ENCODE peak calls at places on chromosomes 7 and 10, in eight cellular contexts. C, T, O, N, P, U, V and E are unnamed samples.

GRCh38 chr7:26329520-26330269 is 38.0 kb downstream of the SNX10 start:
- DNase-seq in P (no peak), O (no peak), N (no peak), V (no peak), U (peak), T (peak), C (no peak), E (no peak)

GRCh38 chr7:70183278-70183677 is 585.0 kb downstream of the AUTS2 start:
- DNase-seq in N (no peak), P (no peak), C (no peak), V (no peak), U (no peak), T (no peak), O (no peak), E (no peak)

GRCh38 chr7:77417801-77418200 is 1.7 kb upstream of the GSAP start:
- DNase-seq in U (no peak), C (no peak), V (no peak), P (no peak), O (no peak), N (no peak), T (no peak), E (no peak)

GRCh38 chr10:62083413-62083794 is 181.9 kb downstream of the ARID5B start:
- DNase-seq in T (no peak), C (no peak), N (no peak), U (no peak), P (no peak), V (no peak), O (peak), E (no peak)

GRCh38 chr10:126950401-126951105 is 45.3 kb downstream of the DOCK1 start:
- DNase-seq in T (no peak), U (peak), C (no peak), P (no peak), O (no peak), V (no peak), N (no peak), E (no peak)

GRCh38 chr10:96283756-96284155 is 12.4 kb upstream of the BLNK start:
- DNase-seq in U (no peak), P (no peak), V (no peak), T (no peak), C (no peak), O (no peak), N (no peak), E (no peak)

GRCh38 chr7:122887198-122887597 is 938 bp upstream of the CADPS2 start:
- DNase-seq in N (no peak), C (no peak), V (no peak), U (peak), O (no peak), T (peak), P (peak), E (peak)

GRCh38 chr10:90849956-90850749 is 7.7 kb downstream of the HTR7 start:
- DNase-seq in O (no peak), C (no peak), V (no peak), U (no peak), T (no peak), P (no peak), N (no peak), E (no peak)

GRCh38 chr10:79202188-79203013 is 133.6 kb downstream of the ZMIZ1 start:
- DNase-seq in C (peak), O (peak), P (peak), N (no peak), V (peak), U (no peak), T (peak), E (peak)

GRCh38 chr10:9081253-9081652 is 1026.8 kb downstream of the GATA3 start:
- DNase-seq in C (no peak), V (no peak), U (no peak), P (no peak), O (no peak), T (no peak), N (no peak), E (no peak)

GRCh38 chr10:16742165-16742960 is 74.9 kb downstream of the RSU1 start:
- DNase-seq in N (no peak), T (peak), V (no peak), O (no peak), U (no peak), P (no peak), C (no peak), E (no peak)

GRCh38 chr7:108368466-108368865 is 87.8 kb downstream of the NRCAM start:
- DNase-seq in V (no peak), C (no peak), N (no peak), O (peak), T (no peak), P (no peak), U (no peak), E (no peak)

GRCh38 chr10:6766061-6766460 is 186.0 kb upstream of the PRKCQ start:
- DNase-seq in T (no peak), P (no peak), U (no peak), N (no peak), C (no peak), V (no peak), O (no peak), E (no peak)

GRCh38 chr10:129023057-129023456 is 444.0 kb upstream of the MGMT start:
- DNase-seq in V (no peak), P (no peak), T (peak), C (no peak), N (no peak), U (peak), O (no peak), E (no peak)

GRCh38 chr7:46168671-46169383 is 247.8 kb upstream of the IGFBP3 start:
- DNase-seq in V (no peak), T (no peak), N (no peak), O (no peak), P (no peak), C (no peak), U (no peak), E (no peak)

GRCh38 chr10:79081353-79082034 is 12.7 kb downstream of the ZMIZ1 start:
- DNase-seq in U (no peak), V (no peak), P (no peak), O (no peak), N (no peak), T (peak), C (no peak), E (no peak)

GRCh38 chr10:20536381-20536780 is 360.7 kb downstream of the NEBL start:
- DNase-seq in P (no peak), U (peak), V (no peak), N (no peak), T (no peak), C (no peak), O (no peak), E (no peak)

GRCh38 chr7:94423116-94423515 is 28.4 kb downstream of the COL1A2 start:
- DNase-seq in V (no peak), U (no peak), N (no peak), P (no peak), C (no peak), O (no peak), T (no peak), E (no peak)

GRCh38 chr10:73643362-73643761 is 2.1 kb upstream of the MYOZ1 start:
- DNase-seq in N (no peak), P (no peak), T (no peak), O (no peak), C (no peak), U (no peak), V (no peak), E (no peak)

GRCh38 chr7:25726682-25727357 is 425.2 kb upstream of the NFE2L3 start:
- DNase-seq in U (no peak), C (no peak), T (no peak), O (peak), P (no peak), N (no peak), V (no peak), E (peak)

GRCh38 chr7:132131196-132131595 is 445.1 kb downstream of the PLXNA4 start:
- DNase-seq in P (no peak), C (no peak), U (no peak), V (no peak), O (no peak), N (no peak), T (no peak), E (no peak)

GRCh38 chr10:129386415-129387257 is 80.4 kb upstream of the MGMT start:
- DNase-seq in V (no peak), O (no peak), T (no peak), C (no peak), N (no peak), P (no peak), U (no peak), E (no peak)

GRCh38 chr7:130371059-130371458 is 9.2 kb upstream of the CPA1 start:
- DNase-seq in U (no peak), O (no peak), N (no peak), P (no peak), C (no peak), V (no peak), T (peak), E (no peak)

GRCh38 chr7:117929217-117929616 is 56.0 kb upstream of the CTTNBP2 start:
- DNase-seq in V (no peak), O (no peak), P (no peak), T (no peak), U (no peak), C (no peak), N (no peak), E (no peak)

GRCh38 chr10:373516-374309 is 238.5 kb downstream of the ZMYND11 start:
- DNase-seq in U (no peak), C (no peak), O (no peak), P (no peak), N (no peak), V (no peak), T (peak), E (no peak)